ENCODE peak calls at places on chromosomes 4 and X, in five cellular contexts. P is ovary, T is HFF-Myc, I is hepatocyte, M is sigmoid colon. U is an unnamed sample.
A peak's percentile ranks its signal among the peaks of the same experiment; 100 is the strongest.

GRCh38 chrX:39736219-39737211 is 361.2 kb downstream of the BCOR start:
- DNase-seq in P (peak; percentile 85), T (no peak), I (no peak), M (peak; percentile 96), U (peak; percentile 96)

GRCh38 chrX:10052906-10053625 is 85.9 kb downstream of the CLDN34 start:
- DNase-seq in P (no peak), T (no peak), I (no peak), M (no peak), U (no peak)

GRCh38 chr4:1834047-1834769 is 21.7 kb downstream of the LETM1 start:
- DNase-seq in P (no peak), T (no peak), I (no peak), M (no peak), U (no peak)

GRCh38 chr4:2281575-2282343 is 19.9 kb upstream of the MXD4 start:
- DNase-seq in P (no peak), T (no peak), I (no peak), M (no peak), U (no peak)

GRCh38 chr4:73869130-73870055 is at the start of gene CXCL1:
- DNase-seq in P (peak; percentile 42), T (no peak), I (peak; percentile 54), M (peak; percentile 71), U (peak; percentile 73)

GRCh38 chr4:172892300-172892699 is 276.3 kb upstream of the GALNT7 start:
- DNase-seq in P (no peak), T (peak; percentile 3), I (no peak), M (no peak), U (no peak)

GRCh38 chr4:185384877-185385465 is 10.8 kb downstream of the LRP2BP start:
- DNase-seq in P (no peak), T (no peak), I (no peak), M (no peak), U (no peak)

GRCh38 chrX:109967151-109967550 is 35.8 kb upstream of the TMEM164 start:
- DNase-seq in P (no peak), T (no peak), I (no peak), M (no peak), U (no peak)

GRCh38 chrX:19532709-19533108 is 17.4 kb upstream of the MAP3K15 start:
- DNase-seq in P (no peak), T (no peak), I (no peak), M (no peak), U (no peak)

GRCh38 chr4:186709509-186709908 is 14.1 kb downstream of the FAT1 start:
- DNase-seq in P (no peak), T (no peak), I (no peak), M (peak; percentile 89), U (no peak)

GRCh38 chr4:147513952-147514351 is 33.1 kb downstream of the EDNRA start:
- DNase-seq in P (no peak), T (no peak), I (no peak), M (no peak), U (no peak)

GRCh38 chrX:125090046-125090445 is 229.6 kb upstream of the TEX13C start:
- DNase-seq in P (no peak), T (no peak), I (no peak), M (no peak), U (no peak)

GRCh38 chr4:168885416-168885815 is 124.6 kb downstream of the CBR4 start:
- DNase-seq in P (no peak), T (no peak), I (no peak), M (no peak), U (no peak)

GRCh38 chr4:2258091-2259035 is 3.5 kb downstream of the MXD4 start:
- DNase-seq in P (peak; percentile 39), T (no peak), I (no peak), M (no peak), U (no peak)

GRCh38 chrX:20506739-20507138 is 240.0 kb upstream of the RPS6KA3 start:
- DNase-seq in P (no peak), T (no peak), I (no peak), M (no peak), U (no peak)

GRCh38 chr4:182486895-182487294 is 243.7 kb downstream of the TENM3 start:
- DNase-seq in P (no peak), T (no peak), I (no peak), M (no peak), U (no peak)

GRCh38 chrX:15882704-15883539 is 28.3 kb upstream of the AP1S2 start:
- DNase-seq in P (no peak), T (peak; percentile 3), I (no peak), M (no peak), U (no peak)

GRCh38 chr4:101807351-101807750 is 16.8 kb downstream of the BANK1 start:
- DNase-seq in P (no peak), T (no peak), I (no peak), M (no peak), U (no peak)

GRCh38 chrX:9628779-9629493 is 136.7 kb downstream of the GPR143 start:
- DNase-seq in P (no peak), T (no peak), I (no peak), M (no peak), U (no peak)

GRCh38 chr4:145544998-145545397 is 63.3 kb downstream of the SMAD1 start:
- DNase-seq in P (no peak), T (no peak), I (no peak), M (no peak), U (no peak)

GRCh38 chr4:127463883-127464282 is 168.9 kb upstream of the INTU start:
- DNase-seq in P (no peak), T (no peak), I (no peak), M (no peak), U (no peak)

GRCh38 chr4:111943796-111944203 is 201.5 kb upstream of the FAM241A start:
- DNase-seq in P (no peak), T (no peak), I (peak; percentile 71), M (no peak), U (no peak)

GRCh38 chr4:161929966-161930365 is 233.8 kb downstream of the FSTL5 start:
- DNase-seq in P (no peak), T (peak; percentile 22), I (no peak), M (no peak), U (no peak)

GRCh38 chr4:138241281-138242075 is 671 bp downstream of the SLC7A11 start:
- DNase-seq in P (no peak), T (no peak), I (peak; percentile 42), M (no peak), U (no peak)

GRCh38 chr4:157895205-157895604 is 277.6 kb downstream of the GASK1B start:
- DNase-seq in P (no peak), T (no peak), I (no peak), M (no peak), U (no peak)

GRCh38 chr4:38488891-38489861 is 174.8 kb upstream of the KLF3 start:
- DNase-seq in P (no peak), T (no peak), I (peak; percentile 35), M (no peak), U (no peak)
- H3K4me3 ChIP-seq in P (no peak overlapping the region), T (no peak overlapping the region), I (no peak overlapping the region), M (no peak overlapping the region), U (no peak overlapping the region)

DNA sequence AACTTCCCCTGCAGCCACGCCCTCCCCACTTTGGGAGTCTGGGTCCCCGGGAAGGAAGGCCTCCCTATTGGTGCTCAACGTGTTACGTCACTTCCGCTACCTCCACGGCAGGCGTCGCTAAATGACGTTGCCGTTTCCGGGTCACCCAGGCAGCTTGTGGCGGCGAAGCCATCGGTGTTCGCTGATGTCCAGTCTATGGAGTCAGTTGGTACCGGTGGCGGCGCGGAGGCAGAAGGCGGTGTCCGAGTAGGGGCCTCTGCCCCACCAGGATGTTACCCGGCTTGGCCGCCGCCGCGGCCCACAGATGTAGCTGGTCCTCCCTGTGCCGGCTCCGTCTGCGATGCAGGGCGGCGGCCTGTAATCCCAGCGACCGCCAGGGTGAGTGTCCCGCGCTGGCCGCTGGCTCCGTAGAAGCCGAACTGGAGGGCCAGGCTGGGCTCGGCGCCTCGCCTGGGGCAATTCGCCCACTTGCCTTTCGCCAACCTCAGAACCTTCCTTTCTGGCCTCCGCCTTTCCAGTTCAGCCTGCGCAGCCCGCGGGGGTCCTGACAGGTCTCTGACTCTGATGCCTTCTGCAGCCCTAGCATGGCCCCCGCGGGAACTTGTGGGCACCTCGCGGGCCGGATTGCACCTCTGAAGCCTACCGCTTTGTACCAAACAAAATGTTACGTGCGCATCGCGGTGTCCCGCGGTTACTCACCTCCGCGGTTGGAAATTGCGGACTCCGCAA is at the start of gene SLC30A9:
- DNase-seq in P (peak; percentile 93), T (peak; percentile 89), I (peak; percentile 97), M (peak; percentile 98), U (peak; percentile 98)
- TF ChIP-seq CTCF in P (no peak), T (peak; percentile 18), I (no peak), M (peak; percentile 46), U (no peak)

GRCh38 chrX:7926914-7927258 is 327 bp downstream of the PNPLA4 start:
- DNase-seq in P (no peak), T (no peak), I (no peak), M (no peak), U (no peak)
- H3K4me3 ChIP-seq in P (peak overlapping the region; percentile 53), T (peak overlapping the region; percentile 45), I (peak overlapping the region; percentile 3), M (peak overlapping the region; percentile 56), U (peak overlapping the region; percentile 69)

GRCh38 chr4:4462970-4463369 is 76.1 kb downstream of the NSG1 start:
- DNase-seq in P (no peak), T (no peak), I (no peak), M (no peak), U (no peak)

GRCh38 chr4:4461178-4461577 is 74.3 kb downstream of the NSG1 start:
- DNase-seq in P (no peak), T (no peak), I (no peak), M (no peak), U (no peak)

GRCh38 chr4:4461850-4462249 is 74.9 kb downstream of the NSG1 start:
- DNase-seq in P (no peak), T (no peak), I (peak; percentile 72), M (no peak), U (no peak)

GRCh38 chr4:4457803-4458550 is 71.1 kb downstream of the NSG1 start:
- DNase-seq in P (no peak), T (no peak), I (no peak), M (no peak), U (no peak)

DNA sequence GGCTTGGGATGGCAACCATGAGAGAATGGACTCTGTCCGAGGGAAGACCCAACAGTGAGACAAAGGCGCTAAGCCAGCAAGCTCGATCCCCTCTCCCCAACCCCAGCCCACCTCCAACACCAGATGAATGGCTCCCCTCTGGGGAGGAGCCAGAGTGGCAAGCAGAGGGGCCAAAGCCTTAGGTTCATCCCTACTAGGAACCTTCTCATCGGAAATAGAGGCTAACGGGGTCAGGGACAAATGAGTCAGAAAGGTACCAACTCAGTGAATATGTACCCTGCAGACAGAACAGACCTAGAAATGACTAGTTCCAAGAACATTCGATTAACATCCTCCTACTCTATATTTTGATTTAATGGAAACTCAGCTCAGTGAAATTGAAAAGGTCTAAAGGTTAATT is 73.9 kb downstream of the NSG1 start:
- DNase-seq in P (no peak), T (no peak), I (no peak), M (no peak), U (no peak)
- TF ChIP-seq CTCF in P (no peak), T (no peak), I (no peak), M (no peak), U (no peak)

GRCh38 chr4:110163327-110164070 is 34.9 kb downstream of the ELOVL6 start:
- DNase-seq in P (no peak), T (no peak), I (no peak), M (no peak), U (no peak)
- H3K4me3 ChIP-seq in P (no peak overlapping the region), T (no peak overlapping the region), I (no peak overlapping the region), M (no peak overlapping the region), U (no peak overlapping the region)